ENCODE peak calls at places on chromosomes 16 and 17, in four cellular contexts. Z is GM12878, R is endothelial cell of umbilical vein, T is prostate gland. U is an unnamed sample.

GRCh38 chr16:73064227-73064995 is 16.5 kb upstream of the ZFHX3 start:
- DNase-seq in T (no peak), R (peak), Z (no peak), U (no peak)

GRCh38 chr17:49365667-49366066 is 3.6 kb upstream of the ZNF652 start:
- DNase-seq in Z (no peak), T (no peak), R (no peak), U (no peak)

GRCh38 chr17:36933174-36934143 is 3.8 kb upstream of the LHX1 start:
- DNase-seq in T (no peak), Z (no peak), R (no peak), U (no peak)

GRCh38 chr17:30210901-30211300 is 24.6 kb downstream of the SLC6A4 start:
- DNase-seq in T (no peak), R (no peak), Z (no peak), U (no peak)

GRCh38 chr17:954431-955164 is 25.0 kb downstream of the NXN start:
- DNase-seq in Z (no peak), R (peak), T (no peak), U (no peak)

GRCh38 chr17:48547839-48548686 is 3.2 kb upstream of the HOXB2 start:
- DNase-seq in Z (no peak), T (no peak), R (peak), U (no peak)

GRCh38 chr16:12341423-12341822 is 364.9 kb downstream of the SNX29 start:
- DNase-seq in Z (no peak), T (no peak), R (peak), U (no peak)

GRCh38 chr17:49384962-49385361 is 22.9 kb upstream of the ZNF652 start:
- DNase-seq in T (no peak), Z (no peak), R (no peak), U (no peak)

GRCh38 chr16:53745753-53746258 is 41.9 kb downstream of the FTO start:
- DNase-seq in Z (no peak), R (no peak), T (no peak), U (no peak)

GRCh38 chr16:81896902-81897301 is 114.4 kb downstream of the SDR42E1 start:
- DNase-seq in T (no peak), R (peak), Z (no peak), U (no peak)

GRCh38 chr16:57873218-57873617 is 70.9 kb upstream of the KIFC3 start:
- DNase-seq in T (no peak), Z (no peak), R (no peak), U (no peak)

GRCh38 chr17:34383225-34383615 is 20.2 kb upstream of the CCL1 start:
- DNase-seq in T (no peak), R (no peak), Z (no peak), U (no peak)

GRCh38 chr16:3188925-3189825 is 1.2 kb downstream of the OR1F1 start:
- DNase-seq in T (no peak), Z (no peak), R (peak), U (no peak)

GRCh38 chr16:10539256-10539655 is 41.1 kb downstream of the EMP2 start:
- DNase-seq in R (no peak), Z (no peak), T (no peak), U (no peak)

GRCh38 chr16:69644790-69645189 is 79.0 kb downstream of the NFAT5 start:
- DNase-seq in Z (no peak), R (no peak), T (no peak), U (no peak)

GRCh38 chr17:2064980-2065785 is 10.3 kb downstream of the HIC1 start:
- DNase-seq in T (no peak), Z (no peak), R (peak), U (no peak)

GRCh38 chr17:8109669-8110455 is 8.5 kb downstream of the ALOXE3 start:
- DNase-seq in R (peak), T (peak), Z (no peak), U (peak)

GRCh38 chr16:67431077-67431804 is at the start of gene HSD11B2:
- DNase-seq in R (peak), Z (no peak), T (peak), U (peak)

GRCh38 chr16:65375651-65376050 is 253.8 kb upstream of the CDH11 start:
- DNase-seq in T (no peak), R (peak), Z (no peak), U (no peak)

GRCh38 chr16:74487634-74488495 is 66.6 kb upstream of the CLEC18B start:
- DNase-seq in T (no peak), Z (no peak), R (no peak), U (no peak)

GRCh38 chr16:82509636-82510035 is 117.1 kb upstream of the CDH13 start:
- DNase-seq in R (no peak), Z (no peak), T (no peak), U (no peak)

GRCh38 chr16:84266451-84266850 is 26.6 kb upstream of the KCNG4 start:
- DNase-seq in R (peak), Z (peak), T (no peak), U (no peak)

GRCh38 chr16:82031116-82032084 is 3.7 kb upstream of the HSD17B2 start:
- DNase-seq in T (peak), R (peak), Z (no peak), U (no peak)

GRCh38 chr16:31082368-31083045 is 6.2 kb downstream of the PRSS53 start:
- DNase-seq in R (no peak), T (no peak), Z (no peak), U (no peak)

GRCh38 chr17:31580331-31581021 is 189.0 kb downstream of the RAB11FIP4 start:
- DNase-seq in Z (no peak), R (peak), T (no peak), U (peak)

GRCh38 chr17:56681561-56682266 is 88.2 kb downstream of the NOG start:
- DNase-seq in Z (no peak), T (no peak), R (peak), U (no peak)

GRCh38 chr16:84228321-84228838 is 11.4 kb downstream of the KCNG4 start:
- DNase-seq in Z (no peak), R (peak), T (no peak), U (no peak)

GRCh38 chr17:38595892-38596291 is 9.9 kb downstream of the SRCIN1 start:
- DNase-seq in T (no peak), R (no peak), Z (no peak), U (no peak)

GRCh38 chr16:70689035-70689969 is 3.4 kb upstream of the MTSS2 start:
- DNase-seq in Z (no peak), R (no peak), T (peak), U (peak)

GRCh38 chr16:88973007-88973410 is 4.0 kb downstream of the CBFA2T3 start:
- DNase-seq in T (no peak), R (no peak), Z (no peak), U (no peak)

GRCh38 chr16:715448-716249 is 731 bp downstream of the METRN start:
- DNase-seq in Z (no peak), R (no peak), T (no peak), U (no peak)

DNA sequence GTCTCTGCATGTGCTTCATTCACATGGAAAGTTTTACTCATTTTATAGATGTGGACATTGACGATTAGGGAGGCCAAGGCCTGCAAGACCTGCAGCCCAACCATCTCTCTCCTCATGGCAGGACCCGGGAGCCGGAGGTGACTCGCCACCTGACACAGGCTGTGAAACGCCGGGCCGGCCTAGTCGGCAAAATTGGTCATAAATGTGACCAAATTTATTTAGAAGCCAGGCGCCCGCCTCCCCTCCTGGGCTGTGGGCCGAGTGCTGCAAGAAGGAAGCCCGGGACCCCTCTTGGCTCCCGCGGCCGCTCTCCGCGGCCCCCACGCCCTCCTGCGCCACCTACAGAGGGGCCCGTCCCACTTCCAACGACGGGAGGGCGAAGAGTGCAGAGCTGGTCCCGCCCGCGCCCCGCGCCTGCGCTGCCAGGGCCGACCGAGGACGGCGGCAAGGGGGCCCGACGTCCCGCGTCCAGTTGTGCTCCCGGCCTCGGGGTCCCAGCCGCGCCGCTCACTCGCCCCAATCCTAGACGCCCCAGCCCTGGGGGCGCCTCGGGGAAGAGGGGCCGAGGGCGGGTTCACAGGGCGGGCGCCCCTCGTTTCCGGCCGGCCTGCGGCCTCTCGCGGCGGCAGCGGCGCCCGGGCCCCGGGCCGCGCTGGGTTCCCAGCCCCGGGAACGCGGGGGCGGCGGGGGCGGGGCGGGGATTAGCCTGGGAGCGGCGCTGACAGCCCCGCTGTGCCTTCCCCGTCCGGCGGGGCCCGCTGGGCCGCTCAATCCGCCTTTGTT is 47.5 kb downstream of the WNT3 start:
- DNase-seq in R (peak), T (no peak), Z (no peak), U (peak)
- TF ChIP-seq POLR2A in R (no peak), T (no peak), Z (peak), U (no peak)

DNA sequence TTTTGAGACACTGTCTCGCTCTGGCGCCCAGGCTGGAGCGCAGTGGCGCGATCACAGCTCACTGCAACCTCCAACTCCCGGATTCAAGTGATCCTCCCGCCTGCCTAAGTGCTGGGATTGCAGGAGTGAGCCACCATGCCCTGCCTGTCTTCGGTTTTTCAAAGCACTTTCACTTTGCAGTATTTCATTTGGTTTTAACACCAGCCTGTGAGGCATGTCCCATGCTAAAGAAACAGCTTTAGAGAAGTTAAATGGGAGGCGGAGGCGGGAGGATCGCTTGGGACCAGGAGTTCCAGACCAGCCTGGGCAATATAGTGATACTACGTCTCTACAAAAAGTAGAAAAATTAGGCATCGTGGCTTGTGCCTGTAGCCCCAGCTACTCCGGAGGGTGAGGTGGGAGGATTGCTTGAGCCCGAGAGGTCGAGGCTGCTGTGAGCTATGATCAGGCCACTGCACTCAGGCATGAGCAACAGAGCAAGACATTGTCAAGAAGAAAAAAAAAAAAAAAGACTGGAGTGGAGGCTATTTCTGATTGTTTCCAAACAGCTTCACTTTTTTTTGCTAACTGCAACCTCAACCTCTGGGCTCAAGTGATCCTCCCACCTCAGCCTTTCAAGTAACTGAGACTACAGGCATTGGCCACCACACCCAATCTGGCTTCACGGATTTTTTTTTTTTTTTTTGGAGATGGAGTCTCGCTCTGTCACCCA is 1.3 kb downstream of the METTL23 start:
- DNase-seq in R (peak), T (no peak), Z (peak), U (no peak)
- TF ChIP-seq POLR2AphosphoS5 in R (no peak), T (no peak), Z (no peak), U (no peak)

GRCh38 chr17:40562841-40563370 is 2.4 kb downstream of the CCR7 start:
- DNase-seq in R (no peak), T (no peak), Z (no peak), U (no peak)
- TF ChIP-seq CTCF in R (no peak), T (no peak), Z (peak), U (no peak)

DNA sequence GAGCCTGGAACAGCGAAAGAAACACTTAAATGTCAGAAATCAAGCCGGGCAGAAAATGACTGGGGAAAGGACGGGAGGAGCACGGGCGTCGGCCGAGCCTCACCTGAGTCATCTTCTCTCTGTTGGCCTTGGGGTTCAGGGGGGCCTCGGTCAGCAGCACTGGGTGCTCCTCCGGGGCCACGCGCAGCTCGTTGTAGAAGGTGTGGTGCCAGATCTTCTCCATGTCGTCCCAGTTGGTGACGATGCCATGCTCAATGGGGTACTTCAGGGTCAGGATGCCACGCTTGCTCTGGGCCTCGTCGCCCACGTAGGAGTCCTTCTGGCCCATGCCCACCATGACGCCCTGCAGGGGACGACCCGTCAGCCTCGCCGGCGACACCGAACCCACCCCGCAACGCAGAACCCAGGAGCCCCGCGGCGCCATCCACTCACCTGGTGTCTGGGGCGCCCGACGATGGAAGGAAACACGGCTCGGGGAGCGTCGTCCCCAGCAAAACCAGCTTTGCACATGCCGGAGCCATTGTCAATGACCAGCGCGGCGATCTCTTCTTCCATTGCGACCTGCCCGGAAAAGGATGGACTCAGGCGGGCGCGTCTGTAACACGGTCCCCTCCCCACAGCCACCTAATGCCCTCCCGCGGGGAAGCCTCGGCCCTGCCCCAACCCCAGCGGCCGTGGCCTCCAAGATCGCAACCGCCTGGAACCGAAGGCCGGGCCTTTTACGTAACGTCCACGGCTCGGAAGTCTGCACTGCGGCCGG is 619 bp downstream of the ACTG1 start:
- DNase-seq in Z (no peak), R (peak), T (no peak), U (no peak)
- TF ChIP-seq POLR2A in Z (peak), R (peak), T (no peak), U (no peak)

U was measured in stomach.